ENCODE peak calls at places on chromosomes 3 and 15, in five cellular contexts. One of them, this sample, is unnamed.

GRCh38 chr3:148269816-148270215 is 427.9 kb upstream of the AGTR1 start:
- DNase-seq in natural killer cell treated with Interleukin-12 subunit alpha and Interleukin-12 subunit beta and Interleukin-15 and Interleukin-18, amount 100 ng/mL, for 72 hours: no peak
- DNase-seq in Caki2: no peak
- DNase-seq in IMR-90: peak; percentile 1
- DNase-seq in NT2/D1: no peak
- DNase-seq in this sample: no peak

GRCh38 chr3:125351814-125352456 is 23.2 kb downstream of the ZNF148 start:
- DNase-seq in natural killer cell treated with Interleukin-12 subunit alpha and Interleukin-12 subunit beta and Interleukin-15 and Interleukin-18, amount 100 ng/mL, for 72 hours: no peak
- DNase-seq in Caki2: peak; percentile 21
- DNase-seq in IMR-90: peak; percentile 71
- DNase-seq in NT2/D1: no peak
- DNase-seq in this sample: no peak

GRCh38 chr3:171285287-171285686 is 174.9 kb downstream of the TNIK start:
- DNase-seq in natural killer cell treated with Interleukin-12 subunit alpha and Interleukin-12 subunit beta and Interleukin-15 and Interleukin-18, amount 100 ng/mL, for 72 hours: no peak
- DNase-seq in Caki2: no peak
- DNase-seq in IMR-90: no peak
- DNase-seq in NT2/D1: no peak
- DNase-seq in this sample: no peak

GRCh38 chr15:48557335-48557734 is 88.2 kb downstream of the FBN1 start:
- DNase-seq in natural killer cell treated with Interleukin-12 subunit alpha and Interleukin-12 subunit beta and Interleukin-15 and Interleukin-18, amount 100 ng/mL, for 72 hours: no peak
- DNase-seq in Caki2: no peak
- DNase-seq in IMR-90: no peak
- DNase-seq in NT2/D1: no peak
- DNase-seq in this sample: no peak

GRCh38 chr3:188233320-188233719 is 79.4 kb downstream of the LPP start:
- DNase-seq in natural killer cell treated with Interleukin-12 subunit alpha and Interleukin-12 subunit beta and Interleukin-15 and Interleukin-18, amount 100 ng/mL, for 72 hours: no peak
- DNase-seq in Caki2: no peak
- DNase-seq in IMR-90: peak; percentile 78
- DNase-seq in NT2/D1: no peak
- DNase-seq in this sample: no peak

GRCh38 chr3:150059729-150060128 is 89.0 kb upstream of the PFN2 start:
- DNase-seq in natural killer cell treated with Interleukin-12 subunit alpha and Interleukin-12 subunit beta and Interleukin-15 and Interleukin-18, amount 100 ng/mL, for 72 hours: no peak
- DNase-seq in Caki2: no peak
- DNase-seq in IMR-90: no peak
- DNase-seq in NT2/D1: no peak
- DNase-seq in this sample: no peak

GRCh38 chr15:90907838-90908507 is 4.9 kb downstream of the MAN2A2 start:
- DNase-seq in natural killer cell treated with Interleukin-12 subunit alpha and Interleukin-12 subunit beta and Interleukin-15 and Interleukin-18, amount 100 ng/mL, for 72 hours: no peak
- DNase-seq in Caki2: no peak
- DNase-seq in IMR-90: no peak
- DNase-seq in NT2/D1: no peak
- DNase-seq in this sample: no peak

GRCh38 chr3:179299999-179300613 is 22.7 kb upstream of the ZNF639 start:
- DNase-seq in natural killer cell treated with Interleukin-12 subunit alpha and Interleukin-12 subunit beta and Interleukin-15 and Interleukin-18, amount 100 ng/mL, for 72 hours: no peak
- DNase-seq in Caki2: no peak
- DNase-seq in IMR-90: no peak
- DNase-seq in NT2/D1: no peak
- DNase-seq in this sample: no peak

GRCh38 chr3:152879130-152879789 is 44.3 kb downstream of the P2RY1 start:
- DNase-seq in natural killer cell treated with Interleukin-12 subunit alpha and Interleukin-12 subunit beta and Interleukin-15 and Interleukin-18, amount 100 ng/mL, for 72 hours: no peak
- DNase-seq in Caki2: no peak
- DNase-seq in IMR-90: no peak
- DNase-seq in NT2/D1: no peak
- DNase-seq in this sample: no peak

GRCh38 chr3:78604328-78604727 is 1163.5 kb downstream of the ROBO1 start:
- DNase-seq in natural killer cell treated with Interleukin-12 subunit alpha and Interleukin-12 subunit beta and Interleukin-15 and Interleukin-18, amount 100 ng/mL, for 72 hours: no peak
- DNase-seq in Caki2: no peak
- DNase-seq in IMR-90: peak; percentile 80
- DNase-seq in NT2/D1: no peak
- DNase-seq in this sample: no peak

GRCh38 chr3:187974857-187975257 is 179.1 kb upstream of the LPP start:
- DNase-seq in natural killer cell treated with Interleukin-12 subunit alpha and Interleukin-12 subunit beta and Interleukin-15 and Interleukin-18, amount 100 ng/mL, for 72 hours: no peak
- DNase-seq in Caki2: peak; percentile 32
- DNase-seq in IMR-90: no peak
- DNase-seq in NT2/D1: no peak
- DNase-seq in this sample: no peak

GRCh38 chr15:68995754-68996141 is 18.7 kb upstream of the NOX5 start:
- DNase-seq in natural killer cell treated with Interleukin-12 subunit alpha and Interleukin-12 subunit beta and Interleukin-15 and Interleukin-18, amount 100 ng/mL, for 72 hours: no peak
- DNase-seq in Caki2: no peak
- DNase-seq in IMR-90: no peak
- DNase-seq in NT2/D1: no peak
- DNase-seq in this sample: no peak

GRCh38 chr3:31106204-31106603 is 211.7 kb upstream of the GADL1 start:
- DNase-seq in natural killer cell treated with Interleukin-12 subunit alpha and Interleukin-12 subunit beta and Interleukin-15 and Interleukin-18, amount 100 ng/mL, for 72 hours: no peak
- DNase-seq in Caki2: no peak
- DNase-seq in IMR-90: peak; percentile 74
- DNase-seq in NT2/D1: no peak
- DNase-seq in this sample: peak; percentile 12

GRCh38 chr15:79901958-79902357 is 5.1 kb upstream of the MTHFS start:
- DNase-seq in natural killer cell treated with Interleukin-12 subunit alpha and Interleukin-12 subunit beta and Interleukin-15 and Interleukin-18, amount 100 ng/mL, for 72 hours: no peak
- DNase-seq in Caki2: no peak
- DNase-seq in IMR-90: no peak
- DNase-seq in NT2/D1: no peak
- DNase-seq in this sample: no peak

GRCh38 chr3:116059421-116060096 is 385.7 kb downstream of the LSAMP start:
- DNase-seq in natural killer cell treated with Interleukin-12 subunit alpha and Interleukin-12 subunit beta and Interleukin-15 and Interleukin-18, amount 100 ng/mL, for 72 hours: no peak
- DNase-seq in Caki2: peak; percentile 94
- DNase-seq in IMR-90: peak; percentile 93
- DNase-seq in NT2/D1: peak; percentile 20
- DNase-seq in this sample: peak; percentile 49